ENCODE peak calls at places on chromosome 17, in five cellular contexts. One of them, this sample, is unnamed.

GRCh38 chr17:67434061-67434525 is 57.0 kb downstream of the PITPNC1 start:
- DNase-seq in transverse colon: peak; percentile 33
- DNase-seq in Karpas-422: no peak
- DNase-seq in effector memory CD4-positive, alpha-beta T cell: peak; percentile 55
- DNase-seq in CD4-positive, alpha-beta memory T cell: peak; percentile 68
- DNase-seq in this sample: no peak

GRCh38 chr17:65051922-65052321 is 4.6 kb downstream of the GNA13 start:
- DNase-seq in transverse colon: no peak
- DNase-seq in Karpas-422: no peak
- DNase-seq in effector memory CD4-positive, alpha-beta T cell: no peak
- DNase-seq in CD4-positive, alpha-beta memory T cell: no peak
- DNase-seq in this sample: no peak

GRCh38 chr17:11768981-11769380 is 170.7 kb downstream of the DNAH9 start:
- DNase-seq in transverse colon: no peak
- DNase-seq in Karpas-422: no peak
- DNase-seq in effector memory CD4-positive, alpha-beta T cell: no peak
- DNase-seq in CD4-positive, alpha-beta memory T cell: no peak
- DNase-seq in this sample: no peak

GRCh38 chr17:17119533-17119932 is 77.3 kb downstream of the MPRIP start:
- DNase-seq in transverse colon: peak; percentile 66
- DNase-seq in Karpas-422: no peak
- DNase-seq in effector memory CD4-positive, alpha-beta T cell: peak; percentile 60
- DNase-seq in CD4-positive, alpha-beta memory T cell: peak; percentile 69
- DNase-seq in this sample: peak; percentile 59

GRCh38 chr17:10177131-10177920 is 21.1 kb downstream of the GAS7 start:
- DNase-seq in transverse colon: no peak
- DNase-seq in Karpas-422: peak; percentile 96
- DNase-seq in effector memory CD4-positive, alpha-beta T cell: no peak
- DNase-seq in CD4-positive, alpha-beta memory T cell: no peak
- DNase-seq in this sample: no peak

GRCh38 chr17:13825526-13826040 is 223.9 kb upstream of the HS3ST3A1 start:
- DNase-seq in transverse colon: no peak
- DNase-seq in Karpas-422: no peak
- DNase-seq in effector memory CD4-positive, alpha-beta T cell: no peak
- DNase-seq in CD4-positive, alpha-beta memory T cell: no peak
- DNase-seq in this sample: no peak

GRCh38 chr17:8753976-8754440 is 4.3 kb downstream of the SPDYE4 start:
- DNase-seq in transverse colon: no peak
- DNase-seq in Karpas-422: peak; percentile 54
- DNase-seq in effector memory CD4-positive, alpha-beta T cell: no peak
- DNase-seq in CD4-positive, alpha-beta memory T cell: no peak
- DNase-seq in this sample: no peak

GRCh38 chr17:10705727-10706126 is 8.3 kb downstream of the ADPRM start:
- DNase-seq in transverse colon: no peak
- DNase-seq in Karpas-422: no peak
- DNase-seq in effector memory CD4-positive, alpha-beta T cell: no peak
- DNase-seq in CD4-positive, alpha-beta memory T cell: no peak
- DNase-seq in this sample: no peak

GRCh38 chr17:78276499-78276898 is 45.1 kb downstream of the TMEM235 start:
- DNase-seq in transverse colon: peak; percentile 46
- DNase-seq in Karpas-422: peak; percentile 63
- DNase-seq in effector memory CD4-positive, alpha-beta T cell: no peak
- DNase-seq in CD4-positive, alpha-beta memory T cell: no peak
- DNase-seq in this sample: peak; percentile 37
- H3K9me3 ChIP-seq in transverse colon: no peaks in the 10 kb centered on the region
- H3K9me3 ChIP-seq in Karpas-422: no peaks in the 10 kb centered on the region
- H3K9me3 ChIP-seq in effector memory CD4-positive, alpha-beta T cell: no peaks in the 10 kb centered on the region
- H3K9me3 ChIP-seq in CD4-positive, alpha-beta memory T cell: no peaks in the 10 kb centered on the region
- H3K9me3 ChIP-seq in this sample: no peaks in the 10 kb centered on the region

GRCh38 chr17:47937915-47938314 is 3.5 kb upstream of the PNPO start:
- DNase-seq in transverse colon: no peak
- DNase-seq in Karpas-422: no peak
- DNase-seq in effector memory CD4-positive, alpha-beta T cell: no peak
- DNase-seq in CD4-positive, alpha-beta memory T cell: no peak
- DNase-seq in this sample: no peak
- H3K4me3 ChIP-seq in transverse colon: no peak overlapping the region
- H3K4me3 ChIP-seq in Karpas-422: no peak overlapping the region
- H3K4me3 ChIP-seq in effector memory CD4-positive, alpha-beta T cell: no peak overlapping the region
- H3K4me3 ChIP-seq in CD4-positive, alpha-beta memory T cell: no peak overlapping the region
- H3K4me3 ChIP-seq in this sample: no peak overlapping the region

GRCh38 chr17:28745777-28746473 is 2.1 kb downstream of the TRAF4 start:
- DNase-seq in transverse colon: peak; percentile 61
- DNase-seq in Karpas-422: no peak
- DNase-seq in effector memory CD4-positive, alpha-beta T cell: no peak
- DNase-seq in CD4-positive, alpha-beta memory T cell: no peak
- DNase-seq in this sample: no peak

GRCh38 chr17:28746611-28747045 is 2.8 kb downstream of the TRAF4 start:
- DNase-seq in transverse colon: peak; percentile 88
- DNase-seq in Karpas-422: no peak
- DNase-seq in effector memory CD4-positive, alpha-beta T cell: no peak
- DNase-seq in CD4-positive, alpha-beta memory T cell: no peak
- DNase-seq in this sample: no peak

GRCh38 chr17:28747801-28748750 is 4.3 kb downstream of the TRAF4 start:
- DNase-seq in transverse colon: no peak
- DNase-seq in Karpas-422: no peak
- DNase-seq in effector memory CD4-positive, alpha-beta T cell: no peak
- DNase-seq in CD4-positive, alpha-beta memory T cell: no peak
- DNase-seq in this sample: no peak

GRCh38 chr17:28748852-28749515 is 5.2 kb downstream of the TRAF4 start:
- DNase-seq in transverse colon: no peak
- DNase-seq in Karpas-422: no peak
- DNase-seq in effector memory CD4-positive, alpha-beta T cell: no peak
- DNase-seq in CD4-positive, alpha-beta memory T cell: no peak
- DNase-seq in this sample: no peak

DNA sequence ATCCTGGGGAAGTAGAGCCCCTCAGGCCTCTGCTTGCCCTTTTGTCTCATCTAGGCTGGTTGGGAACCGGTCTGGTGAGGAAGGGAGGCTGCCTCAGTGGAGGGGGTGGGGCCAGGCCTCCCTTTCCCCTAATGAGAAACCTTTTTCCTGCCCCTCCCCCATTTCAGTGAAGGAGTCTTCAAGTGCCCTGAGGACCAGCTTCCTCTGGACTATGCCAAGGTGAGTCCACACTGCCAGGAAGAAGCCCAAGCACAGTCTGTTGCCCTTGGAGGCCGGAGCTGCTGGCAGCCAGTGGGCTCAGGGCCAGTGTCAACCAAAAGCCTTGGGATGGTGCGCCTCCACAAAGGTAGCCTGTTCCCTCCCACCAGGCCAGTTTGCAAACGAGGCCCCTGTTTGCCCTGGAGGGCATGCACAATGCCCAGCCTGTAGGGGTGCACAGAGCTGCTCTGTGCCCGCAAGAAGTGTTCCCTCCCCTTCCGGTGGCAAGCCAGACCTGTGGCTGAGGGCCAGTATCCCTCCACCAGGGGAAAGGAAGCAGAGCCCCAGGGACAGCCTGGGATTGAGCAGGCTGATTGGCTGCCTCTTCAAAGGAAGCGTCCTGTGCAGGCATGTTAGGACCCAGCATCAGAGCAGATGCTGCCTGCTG is 3.4 kb downstream of the TRAF4 start:
- DNase-seq in transverse colon: peak; percentile 78
- DNase-seq in Karpas-422: no peak
- DNase-seq in effector memory CD4-positive, alpha-beta T cell: no peak
- DNase-seq in CD4-positive, alpha-beta memory T cell: no peak
- DNase-seq in this sample: no peak
- H3K4me1 ChIP-seq in transverse colon: peaks cover 17% of the 10 kb centered on the region
- H3K4me1 ChIP-seq in Karpas-422: peaks cover 34% of the 10 kb centered on the region
- H3K4me1 ChIP-seq in effector memory CD4-positive, alpha-beta T cell: peaks cover 28% of the 10 kb centered on the region
- H3K4me1 ChIP-seq in CD4-positive, alpha-beta memory T cell: peaks cover 28% of the 10 kb centered on the region
- H3K4me1 ChIP-seq in this sample: peaks cover 28% of the 10 kb centered on the region

GRCh38 chr17:4026255-4026654 is 62.0 kb upstream of the ATP2A3 start:
- DNase-seq in transverse colon: no peak
- DNase-seq in Karpas-422: no peak
- DNase-seq in effector memory CD4-positive, alpha-beta T cell: no peak
- DNase-seq in CD4-positive, alpha-beta memory T cell: no peak
- DNase-seq in this sample: no peak
- H3K9me3 ChIP-seq in transverse colon: peaks cover 9% of the 10 kb centered on the region
- H3K9me3 ChIP-seq in Karpas-422: peaks cover 16% of the 10 kb centered on the region
- H3K9me3 ChIP-seq in effector memory CD4-positive, alpha-beta T cell: no peaks in the 10 kb centered on the region
- H3K9me3 ChIP-seq in CD4-positive, alpha-beta memory T cell: peaks cover 9% of the 10 kb centered on the region
- H3K9me3 ChIP-seq in this sample: peaks cover 7% of the 10 kb centered on the region

DNA sequence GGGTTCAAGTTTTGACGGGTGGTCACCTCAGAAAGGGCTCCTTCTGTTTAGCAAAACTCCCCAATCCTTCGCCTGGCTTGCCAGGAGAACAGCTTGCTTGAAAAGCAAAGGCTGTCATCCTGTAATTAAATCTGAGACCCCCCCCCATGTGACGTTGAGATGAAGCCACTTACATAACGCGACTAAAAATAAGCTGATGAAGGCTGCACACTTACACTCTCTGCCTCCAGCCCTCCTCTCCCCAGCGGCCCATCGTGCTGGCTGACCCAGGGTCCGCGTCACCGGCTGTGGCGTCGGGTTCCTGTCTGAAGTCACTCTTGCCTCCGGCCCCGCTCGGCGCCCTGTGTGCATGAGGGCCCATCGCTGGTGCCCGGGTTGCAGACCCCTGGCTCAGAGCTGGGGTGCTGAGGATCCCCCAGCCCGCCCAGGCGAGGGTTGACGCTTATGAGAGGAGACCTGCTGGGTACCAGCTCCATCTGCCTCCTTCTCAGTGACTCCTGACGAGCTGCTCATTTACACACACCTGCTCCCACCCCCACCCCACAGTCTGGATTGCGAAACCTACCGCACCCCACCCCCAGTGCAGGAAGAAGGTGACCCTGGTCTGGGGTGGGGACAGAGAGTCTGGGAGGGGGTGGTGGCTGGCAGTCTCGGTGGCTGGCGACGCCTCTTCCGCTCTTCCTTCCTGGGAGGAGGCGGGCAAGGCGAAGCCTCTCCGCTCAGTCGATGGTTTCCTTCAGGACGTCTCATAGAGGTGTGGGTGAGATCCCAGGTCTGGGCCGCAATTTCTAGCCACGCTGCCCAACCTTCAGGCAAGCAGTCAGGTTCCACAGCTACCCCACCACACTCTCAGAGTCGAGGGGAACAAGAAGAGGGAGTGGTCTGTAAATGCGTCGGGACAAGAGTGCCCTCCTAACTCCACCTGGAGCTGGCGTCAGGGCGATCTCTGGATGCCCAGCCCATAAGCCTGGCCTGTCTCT is 3.1 kb upstream of the BAIAP2 start:
- DNase-seq in transverse colon: no peak
- DNase-seq in Karpas-422: no peak
- DNase-seq in effector memory CD4-positive, alpha-beta T cell: no peak
- DNase-seq in CD4-positive, alpha-beta memory T cell: no peak
- DNase-seq in this sample: no peak
- H3K4me3 ChIP-seq in transverse colon: no peak overlapping the region
- H3K4me3 ChIP-seq in Karpas-422: no peak overlapping the region
- H3K4me3 ChIP-seq in effector memory CD4-positive, alpha-beta T cell: no peak overlapping the region
- H3K4me3 ChIP-seq in CD4-positive, alpha-beta memory T cell: no peak overlapping the region
- H3K4me3 ChIP-seq in this sample: no peak overlapping the region

DNA sequence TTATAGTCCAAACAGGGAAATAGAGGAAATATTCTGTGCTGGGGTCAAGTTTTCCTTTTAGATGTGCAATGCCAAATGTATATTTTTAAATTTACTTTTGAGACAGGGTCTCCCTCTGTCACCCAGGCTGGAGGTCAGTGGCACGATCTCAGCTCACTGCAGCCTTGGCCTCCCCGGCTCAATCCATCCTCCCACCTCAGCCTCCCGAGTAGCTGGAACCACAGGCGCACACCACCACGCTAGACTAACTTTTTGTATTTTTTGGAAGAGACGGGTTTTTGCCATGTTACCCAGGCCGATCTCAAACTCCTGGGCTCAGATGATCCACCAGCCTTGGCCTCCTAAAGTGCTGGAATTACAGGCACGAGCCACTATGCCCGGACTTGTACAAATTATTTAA is 25.8 kb upstream of the MED13 start:
- DNase-seq in transverse colon: no peak
- DNase-seq in Karpas-422: no peak
- DNase-seq in effector memory CD4-positive, alpha-beta T cell: no peak
- DNase-seq in CD4-positive, alpha-beta memory T cell: no peak
- DNase-seq in this sample: no peak
- H3K4me1 ChIP-seq in transverse colon: no peaks in the 10 kb centered on the region
- H3K4me1 ChIP-seq in Karpas-422: peaks cover 6% of the 10 kb centered on the region
- H3K4me1 ChIP-seq in effector memory CD4-positive, alpha-beta T cell: no peaks in the 10 kb centered on the region
- H3K4me1 ChIP-seq in CD4-positive, alpha-beta memory T cell: no peaks in the 10 kb centered on the region
- H3K4me1 ChIP-seq in this sample: no peaks in the 10 kb centered on the region